ENCODE peak calls at places on chromosome 2, in eight cellular contexts. I is stimulated activated CD4-positive, alpha-beta T cell treated with anti-CD3 and anti-CD28 coated beads, Interleukin-4, amount 100 ng/mL, for 1 hour; N is A673; V is EL; R is activated naive CD4-positive, alpha-beta T cell treated with anti-CD3 and anti-CD28 coated beads, Interleukin-2, amount 50 U/mL, for 72 hours; M is left kidney; D is tibial artery; C is IMR-90. B is an unnamed sample.

GRCh38 chr2:85888020-85888744 is 608 bp downstream of the ST3GAL5 start:
- DNase-seq in I (peak), N (peak), V (peak), R (peak), M (peak), D (no peak), C (no peak), B (peak)

GRCh38 chr2:161090401-161090800 is 69.8 kb upstream of the TANK start:
- DNase-seq in I (peak), N (no peak), V (no peak), R (peak), M (no peak), D (peak), C (peak), B (peak)

GRCh38 chr2:14634223-14634884 is 1.8 kb downstream of the LRATD1 start:
- DNase-seq in I (peak), N (peak), V (peak), R (peak), M (peak), D (peak), C (peak), B (peak)

GRCh38 chr2:70931376-70932000 is 4.2 kb upstream of the ATP6V1B1 start:
- DNase-seq in I (no peak), N (no peak), V (no peak), R (no peak), M (no peak), D (no peak), C (no peak), B (no peak)

GRCh38 chr2:100563407-100564247 is 834 bp downstream of the PDCL3 start:
- DNase-seq in I (no peak), N (no peak), V (no peak), R (no peak), M (peak), D (no peak), C (no peak), B (no peak)

GRCh38 chr2:208269091-208269490 is 3.0 kb downstream of the PIKFYVE start:
- DNase-seq in I (no peak), N (peak), V (no peak), R (no peak), M (no peak), D (no peak), C (no peak), B (no peak)

GRCh38 chr2:25339791-25340339 is 1.9 kb downstream of the DNMT3A start:
- DNase-seq in I (no peak), N (no peak), V (no peak), R (no peak), M (peak), D (peak), C (no peak), B (peak)

GRCh38 chr2:63700276-63700675 is 111.5 kb downstream of the MDH1 start:
- DNase-seq in I (no peak), N (no peak), V (no peak), R (no peak), M (no peak), D (no peak), C (no peak), B (no peak)

GRCh38 chr2:219736196-219736595 is 108.8 kb downstream of the SLC4A3 start:
- DNase-seq in I (no peak), N (peak), V (peak), R (no peak), M (peak), D (no peak), C (peak), B (no peak)

GRCh38 chr2:41711736-41712135 is 336.1 kb upstream of the PKDCC start:
- DNase-seq in I (no peak), N (no peak), V (no peak), R (no peak), M (peak), D (no peak), C (no peak), B (no peak)

GRCh38 chr2:191638079-191638801 is 39.7 kb upstream of the NABP1 start:
- DNase-seq in I (no peak), N (no peak), V (peak), R (no peak), M (peak), D (no peak), C (no peak), B (peak)

GRCh38 chr2:32864761-32865160 is 82.0 kb upstream of the LTBP1 start:
- DNase-seq in I (no peak), N (no peak), V (peak), R (no peak), M (no peak), D (no peak), C (peak), B (no peak)

GRCh38 chr2:230898016-230898415 is 27.0 kb downstream of the GPR55 start:
- DNase-seq in I (no peak), N (no peak), V (no peak), R (no peak), M (peak), D (no peak), C (no peak), B (no peak)

GRCh38 chr2:189441709-189442074 is 418 bp downstream of the WDR75 start:
- DNase-seq in I (no peak), N (no peak), V (no peak), R (no peak), M (no peak), D (no peak), C (no peak), B (no peak)

GRCh38 chr2:177673602-177674595 is 281.3 kb downstream of the AGPS start:
- DNase-seq in I (no peak), N (peak), V (peak), R (no peak), M (no peak), D (no peak), C (no peak), B (no peak)

GRCh38 chr2:191831410-191831994 is 15.4 kb downstream of the CAVIN2 start:
- DNase-seq in I (no peak), N (no peak), V (no peak), R (no peak), M (no peak), D (peak), C (no peak), B (no peak)

GRCh38 chr2:121125350-121125749 is 159.7 kb downstream of the TFCP2L1 start:
- DNase-seq in I (no peak), N (no peak), V (no peak), R (no peak), M (no peak), D (no peak), C (no peak), B (no peak)

GRCh38 chr2:85189606-85190270 is 56.5 kb downstream of the TCF7L1 start:
- DNase-seq in I (no peak), N (no peak), V (no peak), R (no peak), M (peak), D (no peak), C (no peak), B (no peak)

GRCh38 chr2:201432038-201432437 is 19.2 kb downstream of the TRAK2 start:
- DNase-seq in I (no peak), N (peak), V (peak), R (no peak), M (peak), D (no peak), C (peak), B (no peak)

GRCh38 chr2:64101141-64101591 is 43.1 kb downstream of the PELI1 start:
- DNase-seq in I (no peak), N (no peak), V (no peak), R (no peak), M (no peak), D (no peak), C (peak), B (no peak)

GRCh38 chr2:182625814-182626213 is 90.2 kb upstream of the DNAJC10 start:
- DNase-seq in I (no peak), N (no peak), V (no peak), R (no peak), M (peak), D (no peak), C (no peak), B (no peak)

GRCh38 chr2:8576525-8577157 is 105.2 kb upstream of the ID2 start:
- DNase-seq in I (peak), N (no peak), V (no peak), R (no peak), M (no peak), D (no peak), C (no peak), B (peak)

GRCh38 chr2:175600024-175600831 is 401.8 kb downstream of the LNPK start:
- DNase-seq in I (no peak), N (peak), V (peak), R (no peak), M (peak), D (peak), C (no peak), B (no peak)

GRCh38 chr2:229612395-229612971 is 101.9 kb downstream of the DNER start:
- DNase-seq in I (no peak), N (no peak), V (no peak), R (no peak), M (no peak), D (no peak), C (no peak), B (no peak)

GRCh38 chr2:239882781-239883180 is 142.4 kb downstream of the NDUFA10 start:
- DNase-seq in I (no peak), N (no peak), V (no peak), R (no peak), M (no peak), D (no peak), C (no peak), B (no peak)

GRCh38 chr2:102753563-102754159 is 8.2 kb upstream of the TMEM182 start:
- DNase-seq in I (peak), N (peak), V (peak), R (peak), M (peak), D (peak), C (peak), B (no peak)

GRCh38 chr2:227848146-227848545 is 23.3 kb upstream of the DAW1 start:
- DNase-seq in I (no peak), N (no peak), V (no peak), R (no peak), M (no peak), D (no peak), C (no peak), B (no peak)

GRCh38 chr2:231129216-231129615 is 4.4 kb upstream of the HTR2B start:
- DNase-seq in I (no peak), N (no peak), V (no peak), R (no peak), M (no peak), D (no peak), C (no peak), B (no peak)

GRCh38 chr2:95719473-95720060 is 127.8 kb downstream of the TRIM43 start:
- DNase-seq in I (no peak), N (no peak), V (no peak), R (no peak), M (no peak), D (no peak), C (no peak), B (no peak)

GRCh38 chr2:207167129-207167923 is 1.6 kb upstream of the KLF7 start:
- DNase-seq in I (no peak), N (no peak), V (peak), R (no peak), M (no peak), D (peak), C (peak), B (no peak)

GRCh38 chr2:9273496-9273895 is 66.9 kb downstream of the ASAP2 start:
- DNase-seq in I (no peak), N (no peak), V (peak), R (no peak), M (no peak), D (no peak), C (no peak), B (no peak)

GRCh38 chr2:136327162-136327852 is 209.4 kb upstream of the CXCR4 start:
- DNase-seq in I (peak), N (peak), V (peak), R (peak), M (no peak), D (no peak), C (peak), B (no peak)

GRCh38 chr2:132416080-132416911 is at the start of gene GPR39:
- DNase-seq in I (no peak), N (peak), V (peak), R (no peak), M (peak), D (peak), C (peak), B (peak)

GRCh38 chr2:29206941-29207340 is 91.7 kb downstream of the CLIP4 start:
- DNase-seq in I (no peak), N (no peak), V (no peak), R (no peak), M (no peak), D (no peak), C (no peak), B (no peak)

GRCh38 chr2:126911111-126911796 is 12.6 kb downstream of the TEX51 start:
- DNase-seq in I (no peak), N (no peak), V (no peak), R (no peak), M (no peak), D (no peak), C (no peak), B (no peak)

GRCh38 chr2:238162516-238163441 is 4.0 kb downstream of the ERFE start:
- DNase-seq in I (no peak), N (no peak), V (peak), R (no peak), M (no peak), D (peak), C (no peak), B (peak)